ENCODE peak calls at places on chromosomes 3 and 15, in six cellular contexts. T is neural progenitor cell, Q is PC-3, H is GM23338, D is PC-9, G is MM.1S. B is an unnamed sample.

GRCh38 chr3:124834723-124835718 is 52.1 kb downstream of the ITGB5 start:
- DNase-seq in G (peak; percentile 98), H (peak; percentile 86), D (peak; percentile 98), T (peak; percentile 62), Q (peak; percentile 75), B (peak; percentile 52)

GRCh38 chr3:36393563-36393962 is 13.3 kb downstream of the STAC start:
- DNase-seq in T (no peak), D (no peak), G (no peak), H (no peak), Q (no peak), B (peak; percentile 60)

GRCh38 chr15:82086243-82086995 is 40.6 kb upstream of the MEX3B start:
- DNase-seq in H (no peak), T (no peak), D (no peak), Q (no peak), G (no peak), B (no peak)

GRCh38 chr15:82830427-82831173 is 21.2 kb downstream of the WHAMM start:
- DNase-seq in D (no peak), Q (no peak), G (no peak), T (no peak), H (no peak), B (no peak)

GRCh38 chr15:83090465-83090864 is 17.0 kb upstream of the TM6SF1 start:
- DNase-seq in G (no peak), D (no peak), Q (no peak), T (peak; percentile 46), H (no peak), B (no peak)

GRCh38 chr3:58490860-58491501 is 915 bp upstream of the KCTD6 start:
- DNase-seq in G (no peak), T (no peak), Q (no peak), D (no peak), H (no peak), B (no peak)

GRCh38 chr3:146214493-146214892 is 36.4 kb downstream of the PLSCR4 start:
- DNase-seq in T (no peak), G (no peak), D (no peak), H (no peak), Q (no peak), B (no peak)

GRCh38 chr15:100959066-100960050 is 40.2 kb downstream of the LRRK1 start:
- DNase-seq in D (no peak), Q (peak; percentile 31), H (no peak), G (no peak), T (no peak), B (no peak)

GRCh38 chr3:64224826-64225606 is at the start of gene PRICKLE2:
- DNase-seq in T (peak; percentile 92), G (peak; percentile 94), Q (no peak), H (peak; percentile 86), D (no peak), B (peak; percentile 97)

GRCh38 chr3:50651875-50652529 is 22.7 kb upstream of the DOCK3 start:
- DNase-seq in H (peak; percentile 44), T (peak; percentile 40), D (no peak), Q (no peak), G (no peak), B (no peak)

GRCh38 chr3:134985841-134986520 is 190.9 kb downstream of the EPHB1 start:
- DNase-seq in Q (no peak), D (no peak), H (no peak), T (no peak), G (no peak), B (peak; percentile 48)

GRCh38 chr3:169501080-169501479 is 162.4 kb downstream of the MECOM start:
- DNase-seq in H (no peak), T (no peak), G (no peak), D (no peak), Q (no peak), B (no peak)

GRCh38 chr3:157145566-157145965 is 14.4 kb downstream of the CCNL1 start:
- DNase-seq in H (no peak), G (no peak), T (no peak), D (no peak), Q (no peak), B (no peak)

GRCh38 chr3:143157957-143158548 is 38.5 kb downstream of the CHST2 start:
- DNase-seq in T (no peak), Q (peak; percentile 2), G (no peak), D (no peak), H (no peak), B (no peak)

GRCh38 chr15:93152264-93152884 is 63.4 kb upstream of the RGMA start:
- DNase-seq in Q (no peak), T (no peak), D (no peak), H (no peak), G (no peak), B (no peak)

GRCh38 chr15:81419304-81419943 is 45.4 kb upstream of the TMC3 start:
- DNase-seq in Q (peak; percentile 68), D (no peak), G (no peak), H (peak; percentile 83), T (peak; percentile 63), B (no peak)

GRCh38 chr15:78898540-78898939 is 25.9 kb downstream of the MORF4L1 start:
- DNase-seq in T (no peak), Q (no peak), G (no peak), D (no peak), H (no peak), B (no peak)

GRCh38 chr15:78889000-78889399 is 16.3 kb downstream of the MORF4L1 start:
- DNase-seq in D (no peak), H (no peak), Q (no peak), T (no peak), G (no peak), B (no peak)

GRCh38 chr15:78895411-78895810 is 22.7 kb downstream of the MORF4L1 start:
- DNase-seq in D (no peak), G (no peak), H (no peak), Q (no peak), T (no peak), B (no peak)

GRCh38 chr15:78893538-78893937 is 20.8 kb downstream of the MORF4L1 start:
- DNase-seq in D (no peak), T (no peak), G (no peak), Q (no peak), H (no peak), B (no peak)
- H3F3A ChIP-seq in D (peaks cover 51% of the 10 kb centered on the region), T (peaks cover 55% of the 10 kb centered on the region), G (no peaks in the 10 kb centered on the region), Q (no peaks in the 10 kb centered on the region), H (peaks cover 5% of the 10 kb centered on the region), B (peaks cover 70% of the 10 kb centered on the region)

GRCh38 chr15:98549003-98549402 is 99.3 kb upstream of the IGF1R start:
- DNase-seq in D (no peak), G (no peak), T (no peak), H (no peak), Q (no peak), B (no peak)

GRCh38 chr15:98547741-98548166 is 100.6 kb upstream of the IGF1R start:
- DNase-seq in Q (no peak), G (no peak), T (peak; percentile 44), D (no peak), H (peak; percentile 62), B (peak; percentile 30)

GRCh38 chr15:98547255-98547654 is 101.1 kb upstream of the IGF1R start:
- DNase-seq in Q (no peak), D (no peak), H (no peak), T (no peak), G (no peak), B (no peak)

GRCh38 chr15:98549741-98550140 is 98.6 kb upstream of the IGF1R start:
- DNase-seq in H (no peak), T (no peak), G (no peak), Q (no peak), D (no peak), B (no peak)

DNA sequence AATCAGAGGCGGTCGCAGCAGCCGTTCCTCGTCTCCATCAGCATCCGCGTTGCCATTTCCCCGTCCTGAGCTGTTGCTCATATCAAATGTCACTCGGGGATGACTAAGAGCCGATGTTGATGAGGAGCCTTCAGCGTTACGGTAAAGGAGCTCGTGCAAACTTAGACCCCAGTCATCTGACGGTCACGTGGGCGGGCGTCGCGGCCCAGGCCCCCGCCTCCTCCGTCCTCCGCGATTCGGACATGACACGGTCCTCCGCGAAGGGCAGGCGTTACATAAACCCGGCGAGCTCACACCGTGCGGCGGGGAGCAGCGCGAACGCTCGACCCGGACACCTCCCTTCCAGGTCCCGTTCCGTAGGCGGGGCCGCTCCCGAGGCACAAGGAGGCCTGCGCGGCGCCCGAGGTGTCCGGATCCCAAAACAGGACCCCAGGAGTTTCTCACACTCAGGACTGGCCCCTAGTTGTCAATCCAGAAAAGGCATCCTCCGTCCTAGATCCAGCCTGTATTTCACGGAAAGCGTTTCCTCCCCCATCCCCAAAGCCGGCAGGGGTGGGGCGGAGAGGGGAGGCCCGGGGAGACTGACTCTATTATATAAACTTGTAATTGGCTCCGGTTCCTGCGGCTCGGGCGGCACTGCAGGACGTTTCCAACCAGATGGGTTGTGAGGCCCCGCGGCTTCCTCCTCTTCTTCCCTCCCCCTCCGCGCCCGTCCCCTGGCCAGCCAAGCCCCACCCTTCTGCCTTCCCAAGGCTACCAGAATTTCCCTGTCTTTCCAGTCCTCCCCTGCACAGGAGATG is 100.0 kb upstream of the IGF1R start:
- DNase-seq in G (no peak), T (peak; percentile 80), Q (no peak), H (peak; percentile 92), D (no peak), B (peak; percentile 62)
- TF ChIP-seq EZH2 in G (no peak), T (peak; percentile 55), Q (no peak), H (no peak), D (no peak), B (no peak)

GRCh38 chr3:46110701-46111493 is 83.6 kb upstream of the XCR1 start:
- DNase-seq in Q (peak; percentile 98), H (peak; percentile 19), D (peak; percentile 98), T (no peak), G (peak; percentile 54), B (peak; percentile 66)

GRCh38 chr3:46112296-46112695 is 85.0 kb upstream of the XCR1 start:
- DNase-seq in D (peak; percentile 74), Q (peak; percentile 95), T (no peak), H (no peak), G (no peak), B (no peak)

GRCh38 chr3:46112984-46113383 is 85.7 kb upstream of the XCR1 start:
- DNase-seq in D (no peak), Q (peak; percentile 96), H (no peak), T (no peak), G (no peak), B (no peak)

GRCh38 chr3:46113608-46114007 is 86.3 kb upstream of the XCR1 start:
- DNase-seq in T (no peak), D (no peak), H (no peak), G (no peak), Q (peak; percentile 81), B (no peak)

DNA sequence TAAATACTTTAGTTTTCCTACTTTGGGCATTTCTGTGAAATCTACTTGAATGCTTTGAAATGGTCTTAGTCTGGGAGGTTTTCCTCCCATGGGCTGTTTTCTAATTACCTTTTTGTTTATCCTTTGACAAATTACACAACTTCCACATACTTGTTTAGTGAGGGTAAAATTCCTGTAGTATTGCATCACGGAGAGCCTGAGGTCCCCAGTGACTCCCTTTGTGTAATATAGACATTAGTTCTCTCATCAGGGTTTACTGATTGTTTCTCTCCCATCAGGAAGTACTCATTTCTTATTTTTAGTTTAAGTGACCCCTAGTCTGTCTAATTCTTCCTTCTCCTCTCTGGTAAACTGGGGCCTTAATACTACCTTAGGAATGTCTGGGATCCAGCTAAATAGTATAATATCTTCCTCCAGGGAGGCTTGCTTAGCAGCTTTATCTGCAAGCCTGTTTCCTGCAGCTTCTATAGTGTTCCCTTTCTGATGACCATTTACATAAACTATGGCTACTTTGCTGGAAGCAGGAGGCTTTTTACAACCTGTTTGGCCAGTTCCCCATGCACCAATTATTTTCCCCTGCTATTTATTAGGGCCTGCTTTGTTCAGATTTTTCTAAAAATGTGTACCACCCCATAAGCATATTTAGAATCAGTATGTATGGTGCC is 87.2 kb upstream of the XCR1 start:
- DNase-seq in D (peak; percentile 96), G (no peak), H (no peak), T (no peak), Q (peak; percentile 92), B (peak; percentile 77)
- H3K27ac ChIP-seq in D (peak overlapping the region; percentile 98), G (no peak overlapping the region), H (no peak overlapping the region), T (no peak overlapping the region), Q (peak overlapping the region; percentile 83), B (peak overlapping the region; percentile 35)

GRCh38 chr3:187747506-187747905 is 2.2 kb upstream of the BCL6 start:
- DNase-seq in H (no peak), Q (no peak), T (no peak), D (no peak), G (no peak), B (no peak)
- H3F3A ChIP-seq in H (no peaks in the 10 kb centered on the region), Q (no peaks in the 10 kb centered on the region), T (peaks cover 36% of the 10 kb centered on the region), D (peaks cover 34% of the 10 kb centered on the region), G (peaks cover 11% of the 10 kb centered on the region), B (peaks cover 14% of the 10 kb centered on the region)